ENCODE peak calls at places on chromosomes 7 and 10, in seven cellular contexts. Q, S, E, V, W, Z and L are unnamed samples.

GRCh38 chr7:106023369-106024322 is 60.6 kb downstream of the CDHR3 start:
- DNase-seq in Q (no peak), S (no peak), E (no peak), V (no peak), W (no peak), Z (no peak), L (no peak)

GRCh38 chr7:66076459-66077329 is 1.1 kb downstream of the ASL start:
- DNase-seq in Q (no peak), S (peak), E (no peak), V (no peak), W (no peak), Z (no peak), L (no peak)

GRCh38 chr10:18144928-18145327 is 4.7 kb downstream of the CACNB2 start:
- DNase-seq in Q (no peak), S (no peak), E (peak), V (no peak), W (peak), Z (no peak), L (no peak)

GRCh38 chr7:36021917-36022550 is 131.0 kb upstream of the EEPD1 start:
- DNase-seq in Q (no peak), S (no peak), E (no peak), V (no peak), W (no peak), Z (no peak), L (no peak)

GRCh38 chr10:5488272-5489161 is 10.9 kb downstream of the CALML5 start:
- DNase-seq in Q (no peak), S (no peak), E (no peak), V (no peak), W (no peak), Z (no peak), L (no peak)

GRCh38 chr10:29635711-29636144 is 957 bp upstream of the SVIL start:
- DNase-seq in Q (no peak), S (no peak), E (no peak), V (no peak), W (peak), Z (no peak), L (no peak)

GRCh38 chr7:78770422-78771410 is 682.8 kb downstream of the MAGI2 start:
- DNase-seq in Q (no peak), S (no peak), E (peak), V (no peak), W (no peak), Z (peak), L (no peak)

GRCh38 chr10:43058716-43059335 is 18.0 kb upstream of the RET start:
- DNase-seq in Q (no peak), S (no peak), E (no peak), V (no peak), W (peak), Z (no peak), L (no peak)

GRCh38 chr7:140003913-140004382 is 58.8 kb downstream of the PARP12 start:
- DNase-seq in Q (no peak), S (peak), E (peak), V (no peak), W (no peak), Z (peak), L (peak)

GRCh38 chr10:115604627-115605026 is 511.5 kb downstream of the ATRNL1 start:
- DNase-seq in Q (no peak), S (no peak), E (no peak), V (no peak), W (no peak), Z (no peak), L (no peak)

GRCh38 chr7:44587843-44588711 is 6.0 kb upstream of the TMED4 start:
- DNase-seq in Q (no peak), S (no peak), E (peak), V (peak), W (no peak), Z (peak), L (peak)

GRCh38 chr7:129295015-129295423 is 70.2 kb downstream of the AHCYL2 start:
- DNase-seq in Q (no peak), S (no peak), E (no peak), V (no peak), W (no peak), Z (peak), L (no peak)

GRCh38 chr10:13106387-13106786 is 6.4 kb downstream of the OPTN start:
- DNase-seq in Q (no peak), S (no peak), E (no peak), V (no peak), W (no peak), Z (no peak), L (no peak)

GRCh38 chr7:152495867-152496266 is 60.1 kb upstream of the KMT2C start:
- DNase-seq in Q (no peak), S (no peak), E (no peak), V (no peak), W (no peak), Z (no peak), L (no peak)